ENCODE peak calls at places on chromosomes 12 and 14, in four cellular contexts. Z, I, Y and C are unnamed samples.

GRCh38 chr12:25977047-25977446 is 18.6 kb downstream of the RASSF8 start:
- DNase-seq in Y (peak; percentile 56), Z (no peak), I (no peak), C (no peak)

GRCh38 chr12:2813573-2814185 is 1.2 kb downstream of the ITFG2 start:
- DNase-seq in I (no peak), Z (no peak), Y (peak; percentile 79), C (peak; percentile 47)

GRCh38 chr12:50633950-50634349 is 129.2 kb downstream of the DIP2B start:
- DNase-seq in I (no peak), Z (no peak), Y (no peak), C (no peak)

GRCh38 chr12:1222858-1223644 is 232.0 kb downstream of the ERC1 start:
- DNase-seq in Z (no peak), Y (no peak), I (no peak), C (no peak)

GRCh38 chr12:62714409-62715075 is 220.4 kb downstream of the PPM1H start:
- DNase-seq in Z (peak; percentile 81), Y (no peak), I (no peak), C (no peak)

GRCh38 chr12:48193623-48194022 is 9.5 kb downstream of the OR10AD1 start:
- DNase-seq in Y (no peak), Z (no peak), I (no peak), C (no peak)

GRCh38 chr12:75407683-75408082 is 16.8 kb downstream of the GLIPR1L2 start:
- DNase-seq in I (no peak), Z (no peak), Y (no peak), C (no peak)

GRCh38 chr14:23301969-23302289 is 730 bp downstream of the PPP1R3E start:
- DNase-seq in I (no peak), Z (no peak), Y (no peak), C (no peak)

GRCh38 chr12:101793401-101793800 is 37.4 kb downstream of the GNPTAB start:
- DNase-seq in Y (no peak), Z (no peak), I (no peak), C (no peak)

GRCh38 chr14:95679995-95680735 is 6.1 kb upstream of the TCL1B start:
- DNase-seq in Z (no peak), I (no peak), Y (peak; percentile 58), C (no peak)

GRCh38 chr14:31944256-31945073 is 132.6 kb upstream of the ARHGAP5 start:
- DNase-seq in I (no peak), Z (no peak), Y (no peak), C (no peak)

GRCh38 chr12:75852143-75852542 is 179.4 kb downstream of the PHLDA1 start:
- DNase-seq in I (no peak), Z (no peak), Y (no peak), C (no peak)

GRCh38 chr12:3483089-3483488 is 7.9 kb upstream of the PRMT8 start:
- DNase-seq in I (no peak), Y (no peak), Z (no peak), C (no peak)

GRCh38 chr14:102371361-102371760 is 8.6 kb downstream of the TECPR2 start:
- DNase-seq in Z (no peak), Y (no peak), I (no peak), C (no peak)

GRCh38 chr14:30227871-30228270 is 300.2 kb upstream of the PRKD1 start:
- DNase-seq in I (no peak), Z (no peak), Y (no peak), C (no peak)

GRCh38 chr12:105880824-105881388 is 257.8 kb downstream of the NUAK1 start:
- DNase-seq in I (no peak), Y (no peak), Z (no peak), C (no peak)

GRCh38 chr12:99916555-99916954 is 68.2 kb downstream of the ANKS1B start:
- DNase-seq in Y (no peak), Z (no peak), I (no peak), C (no peak)

GRCh38 chr12:49334226-49334625 is 2.8 kb downstream of the C1QL4 start:
- DNase-seq in Y (no peak), Z (no peak), I (peak; percentile 50), C (no peak)

GRCh38 chr12:49335955-49336644 is 888 bp downstream of the C1QL4 start:
- DNase-seq in Z (no peak), I (no peak), Y (peak; percentile 29), C (no peak)

GRCh38 chr12:49332891-49333371 is 4.1 kb downstream of the C1QL4 start:
- DNase-seq in Y (no peak), I (peak; percentile 63), Z (no peak), C (no peak)

GRCh38 chr12:49335118-49335954 is 1.7 kb downstream of the C1QL4 start:
- DNase-seq in Z (no peak), I (peak; percentile 37), Y (no peak), C (no peak)

DNA sequence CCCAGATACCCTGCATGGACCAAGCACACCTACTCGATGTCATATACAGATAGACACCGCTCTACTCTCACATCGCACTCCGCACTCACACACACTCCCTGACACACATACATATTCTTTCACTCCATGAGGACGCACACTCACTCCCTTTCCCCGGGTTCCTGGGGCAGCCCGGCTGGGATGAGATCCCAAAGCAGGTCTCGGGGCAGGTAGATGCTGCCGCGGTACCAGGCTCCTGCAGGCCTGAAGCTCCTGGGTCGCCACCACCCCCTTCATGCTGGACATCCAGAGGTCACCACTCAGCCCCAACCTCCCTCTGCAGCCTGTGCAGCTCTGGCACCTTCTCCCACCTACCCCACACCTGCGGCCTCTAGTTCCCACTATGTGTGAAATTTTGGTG is 2.3 kb downstream of the C1QL4 start:
- DNase-seq in Z (no peak), Y (no peak), I (peak; percentile 61), C (no peak)
- H3K27me3 ChIP-seq in Z (no peaks in the 10 kb centered on the region), Y (peaks cover 79% of the 10 kb centered on the region), I (peaks cover 62% of the 10 kb centered on the region), C (peaks cover 29% of the 10 kb centered on the region)

GRCh38 chr12:11754256-11754655 is 104.8 kb downstream of the ETV6 start:
- DNase-seq in Y (no peak), Z (no peak), I (no peak), C (no peak)
- H3K27ac ChIP-seq in Y (no peak overlapping the region), Z (no peak overlapping the region), I (no peak overlapping the region), C (no peak overlapping the region)

GRCh38 chr12:6341439-6342139 is at the start of gene TNFRSF1A:
- DNase-seq in Y (peak; percentile 62), I (peak; percentile 80), Z (peak; percentile 86), C (peak; percentile 48)
- H3K4me1 ChIP-seq in Y (peaks cover 44% of the 10 kb centered on the region), I (peaks cover 60% of the 10 kb centered on the region), Z (peaks cover 26% of the 10 kb centered on the region), C (peaks cover 71% of the 10 kb centered on the region)

GRCh38 chr12:117365072-117365616 is 3.7 kb upstream of the NOS1 start:
- DNase-seq in Z (no peak), Y (no peak), I (no peak), C (no peak)

GRCh38 chr12:117361905-117362304 is 479 bp upstream of the NOS1 start:
- DNase-seq in Y (no peak), I (no peak), Z (no peak), C (no peak)

GRCh38 chr12:117363953-117364486 is 2.6 kb upstream of the NOS1 start:
- DNase-seq in Z (no peak), Y (peak; percentile 55), I (no peak), C (no peak)

GRCh38 chr12:117362391-117362790 is 965 bp upstream of the NOS1 start:
- DNase-seq in I (no peak), Z (no peak), Y (no peak), C (no peak)

DNA sequence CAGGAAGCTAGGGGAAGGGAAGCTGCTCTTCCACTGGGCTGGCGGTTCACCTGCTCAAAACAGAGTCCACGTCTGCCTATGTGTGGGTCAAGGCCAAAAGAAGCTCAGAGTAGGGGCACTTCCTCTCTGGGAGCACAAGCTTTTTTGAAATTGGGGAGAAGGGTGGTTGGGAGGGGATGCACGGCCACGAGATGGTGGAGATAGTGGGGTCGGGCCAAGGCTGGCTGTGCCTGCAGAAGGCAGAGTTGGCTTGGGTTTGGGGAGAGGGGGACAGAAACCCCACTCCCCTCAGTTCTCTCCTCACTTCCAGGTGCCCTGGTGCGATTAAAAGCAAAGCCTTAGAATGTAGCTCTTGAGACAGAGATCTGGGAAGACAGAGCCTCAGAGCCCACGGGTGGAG is 1.8 kb upstream of the NOS1 start:
- DNase-seq in Y (no peak), I (no peak), Z (no peak), C (no peak)
- H3K27me3 ChIP-seq in Y (peaks cover 92% of the 10 kb centered on the region), I (peaks cover 57% of the 10 kb centered on the region), Z (no peaks in the 10 kb centered on the region), C (no peaks in the 10 kb centered on the region)

GRCh38 chr12:116436561-116437249 is 122.5 kb upstream of the MAP1LC3B2 start:
- DNase-seq in I (no peak), Y (no peak), Z (no peak), C (no peak)
- H3K27ac ChIP-seq in I (no peak overlapping the region), Y (no peak overlapping the region), Z (no peak overlapping the region), C (no peak overlapping the region)